ENCODE peak calls at places on chromosomes 5 and 9, in eight cellular contexts. O is stimulated activated CD4-positive, alpha-beta T cell treated with anti-CD3 and anti-CD28 coated beads, Interleukin-2, amount 100 ng/mL, for 24 hours; H is anterior cingulate cortex; Z is H7; J is EL; T is NCI-H1048; I is WERI-Rb-1; Q is immature natural killer cell. M is an unnamed sample.
A peak's percentile ranks its signal among the peaks of the same experiment; 100 is the strongest.

GRCh38 chr9:133973111-133973790 is 18.9 kb downstream of the VAV2 start:
- DNase-seq in Z (peak; percentile 60), H (no peak), Q (no peak), I (no peak), J (no peak), T (no peak), O (no peak), M (no peak)

GRCh38 chr9:126617003-126617739 is 3.4 kb downstream of the LMX1B start:
- DNase-seq in O (no peak), Z (peak; percentile 44), Q (no peak), J (no peak), T (no peak), H (no peak), I (no peak), M (peak; percentile 18)

GRCh38 chr5:139677404-139678282 is 29.5 kb downstream of the CXXC5 start:
- DNase-seq in I (peak; percentile 85), Z (peak; percentile 81), Q (no peak), T (no peak), J (no peak), O (no peak), H (no peak), M (no peak)

GRCh38 chr5:170631471-170632195 is 127.8 kb downstream of the KCNIP1 start:
- DNase-seq in H (no peak), T (no peak), O (no peak), I (peak; percentile 50), J (no peak), Z (peak; percentile 86), Q (no peak), M (no peak)

GRCh38 chr5:98110791-98111190 is 662.7 kb upstream of the RGMB start:
- DNase-seq in J (peak; percentile 54), Z (no peak), T (no peak), I (no peak), H (no peak), O (no peak), Q (no peak), M (no peak)

GRCh38 chr5:148902478-148902877 is 76.1 kb downstream of the ADRB2 start:
- DNase-seq in J (no peak), T (no peak), Z (no peak), I (no peak), H (no peak), Q (no peak), O (no peak), M (no peak)

GRCh38 chr5:82405166-82405565 is 127.0 kb upstream of the RPS23 start:
- DNase-seq in I (no peak), J (peak; percentile 81), Q (no peak), T (no peak), Z (no peak), H (no peak), O (no peak), M (no peak)

GRCh38 chr5:83507431-83507830 is 35.9 kb downstream of the VCAN start:
- DNase-seq in Q (no peak), H (no peak), Z (no peak), J (no peak), O (no peak), T (no peak), I (no peak), M (no peak)

GRCh38 chr5:96120120-96120519 is 158.5 kb upstream of the ELL2 start:
- DNase-seq in T (no peak), I (no peak), Q (no peak), Z (no peak), O (no peak), J (no peak), H (no peak), M (no peak)

GRCh38 chr5:133921069-133921468 is 47.4 kb downstream of the C5orf15 start:
- DNase-seq in Q (no peak), O (no peak), T (no peak), H (no peak), I (no peak), Z (no peak), J (no peak), M (no peak)

GRCh38 chr9:127612993-127613954 is 1.2 kb downstream of the STXBP1 start:
- DNase-seq in O (peak; percentile 51), Z (peak; percentile 84), Q (peak; percentile 40), H (peak; percentile 43), T (no peak), I (peak; percentile 72), J (peak; percentile 84), M (peak; percentile 55)

GRCh38 chr9:14307989-14308750 is 5.8 kb downstream of the NFIB start:
- DNase-seq in H (no peak), O (no peak), Q (no peak), J (no peak), Z (no peak), I (no peak), T (no peak), M (no peak)

GRCh38 chr5:15704397-15704947 is 204.5 kb downstream of the FBXL7 start:
- DNase-seq in Z (no peak), T (no peak), Q (no peak), H (no peak), I (no peak), O (no peak), J (peak; percentile 29), M (no peak)

GRCh38 chr5:58185397-58186195 is 274.3 kb downstream of the PLK2 start:
- DNase-seq in O (no peak), Z (no peak), J (peak; percentile 43), H (no peak), I (no peak), Q (no peak), T (no peak), M (no peak)

GRCh38 chr5:72476265-72476664 is 30.9 kb downstream of the ZNF366 start:
- DNase-seq in J (no peak), Z (no peak), T (no peak), I (no peak), O (no peak), Q (no peak), H (no peak), M (no peak)

GRCh38 chr5:169628891-169629290 is 8.2 kb upstream of the DOCK2 start:
- DNase-seq in O (no peak), T (no peak), I (no peak), Z (no peak), Q (no peak), J (peak; percentile 85), H (no peak), M (no peak)

GRCh38 chr9:117763314-117763713 is 59.1 kb downstream of the TLR4 start:
- DNase-seq in T (no peak), Z (no peak), Q (no peak), J (peak; percentile 74), O (no peak), H (no peak), I (no peak), M (no peak)

GRCh38 chr9:17837931-17838330 is 259.1 kb downstream of the SH3GL2 start:
- DNase-seq in J (no peak), Z (peak; percentile 26), T (no peak), I (no peak), H (no peak), O (no peak), Q (no peak), M (no peak)

GRCh38 chr5:19795218-19795617 is 192.8 kb downstream of the CDH18 start:
- DNase-seq in O (no peak), J (peak; percentile 42), Q (no peak), T (no peak), Z (peak; percentile 4), H (no peak), I (peak; percentile 45), M (no peak)

GRCh38 chr5:138463335-138464017 is 1.8 kb upstream of the EGR1 start:
- DNase-seq in O (no peak), Q (no peak), I (peak; percentile 73), Z (no peak), H (no peak), T (no peak), J (peak; percentile 36), M (peak; percentile 50)

GRCh38 chr5:153756540-153756939 is 266.1 kb downstream of the GRIA1 start:
- DNase-seq in I (no peak), O (no peak), Q (no peak), H (no peak), Z (peak; percentile 16), J (peak; percentile 5), T (no peak), M (no peak)

GRCh38 chr9:125407432-125407973 is 145.9 kb downstream of the GAPVD1 start:
- DNase-seq in T (no peak), I (peak; percentile 44), Z (no peak), J (no peak), O (no peak), Q (no peak), H (no peak), M (no peak)

GRCh38 chr9:78324682-78325081 is 27.8 kb downstream of the PSAT1 start:
- DNase-seq in O (no peak), T (no peak), H (no peak), J (no peak), Q (no peak), Z (no peak), I (no peak), M (no peak)

GRCh38 chr5:140168371-140168770 is 6.6 kb upstream of the CYSTM1 start:
- DNase-seq in H (no peak), Q (no peak), Z (no peak), J (no peak), O (no peak), I (no peak), T (no peak), M (no peak)

GRCh38 chr5:176744584-176744965 is 65.8 kb upstream of the UNC5A start:
- DNase-seq in I (no peak), Z (peak; percentile 71), Q (no peak), H (no peak), O (no peak), T (no peak), J (no peak), M (no peak)

M was measured in left colon.